ENCODE peak calls at places on chromosomes 5 and 9, in five cellular contexts. Y is K562, H is A549, P is HepG2, K is H1. D is an unnamed sample.

GRCh38 chr5:1485320-1486118 is 38.2 kb downstream of the LPCAT1 start:
- DNase-seq in Y (no peak), H (no peak), P (no peak), K (no peak), D (no peak)

GRCh38 chr9:105413486-105414068 is 34.3 kb upstream of the FSD1L start:
- DNase-seq in Y (peak; percentile 13), H (peak; percentile 58), P (peak; percentile 47), K (no peak), D (peak; percentile 53)

GRCh38 chr5:171523781-171524180 is 104.3 kb downstream of the FGF18 start:
- DNase-seq in Y (no peak), H (no peak), P (no peak), K (no peak), D (no peak)

GRCh38 chr5:149002761-149003689 is 59.8 kb downstream of the SH3TC2 start:
- DNase-seq in Y (no peak), H (peak; percentile 27), P (no peak), K (no peak), D (peak; percentile 75)

GRCh38 chr9:128887049-128887448 is 5.1 kb downstream of the LRRC8A start:
- DNase-seq in Y (no peak), H (no peak), P (no peak), K (no peak), D (no peak)

GRCh38 chr5:41641621-41642020 is 131.2 kb upstream of the PLCXD3 start:
- DNase-seq in Y (no peak), H (peak; percentile 5), P (no peak), K (no peak), D (peak; percentile 16)

GRCh38 chr5:105740242-105740641 is 1930.5 kb downstream of the EFNA5 start:
- DNase-seq in Y (no peak), H (no peak), P (no peak), K (no peak), D (no peak)

GRCh38 chr5:106303911-106304310 is 1366.8 kb downstream of the EFNA5 start:
- DNase-seq in Y (no peak), H (no peak), P (no peak), K (no peak), D (no peak)

GRCh38 chr9:116070256-116070914 is 83.2 kb upstream of the PAPPA start:
- DNase-seq in Y (no peak), H (no peak), P (no peak), K (no peak), D (peak; percentile 4)

GRCh38 chr5:158910782-158911692 is 188.7 kb downstream of the EBF1 start:
- DNase-seq in Y (no peak), H (peak; percentile 6), P (no peak), K (no peak), D (peak; percentile 18)

GRCh38 chr5:9455826-9456434 is 89.9 kb downstream of the SEMA5A start:
- DNase-seq in Y (no peak), H (no peak), P (no peak), K (no peak), D (no peak)

GRCh38 chr5:59042683-59043082 is 459.8 kb downstream of the RAB3C start:
- DNase-seq in Y (no peak), H (no peak), P (no peak), K (no peak), D (no peak)

GRCh38 chr9:76567086-76567485 is 108.1 kb downstream of the GCNT1 start:
- DNase-seq in Y (no peak), H (no peak), P (no peak), K (no peak), D (no peak)

GRCh38 chr5:10333154-10334006 is 20.1 kb upstream of the MARCHF6 start:
- DNase-seq in Y (no peak), H (peak; percentile 29), P (no peak), K (peak; percentile 77), D (peak; percentile 26)

DNA sequence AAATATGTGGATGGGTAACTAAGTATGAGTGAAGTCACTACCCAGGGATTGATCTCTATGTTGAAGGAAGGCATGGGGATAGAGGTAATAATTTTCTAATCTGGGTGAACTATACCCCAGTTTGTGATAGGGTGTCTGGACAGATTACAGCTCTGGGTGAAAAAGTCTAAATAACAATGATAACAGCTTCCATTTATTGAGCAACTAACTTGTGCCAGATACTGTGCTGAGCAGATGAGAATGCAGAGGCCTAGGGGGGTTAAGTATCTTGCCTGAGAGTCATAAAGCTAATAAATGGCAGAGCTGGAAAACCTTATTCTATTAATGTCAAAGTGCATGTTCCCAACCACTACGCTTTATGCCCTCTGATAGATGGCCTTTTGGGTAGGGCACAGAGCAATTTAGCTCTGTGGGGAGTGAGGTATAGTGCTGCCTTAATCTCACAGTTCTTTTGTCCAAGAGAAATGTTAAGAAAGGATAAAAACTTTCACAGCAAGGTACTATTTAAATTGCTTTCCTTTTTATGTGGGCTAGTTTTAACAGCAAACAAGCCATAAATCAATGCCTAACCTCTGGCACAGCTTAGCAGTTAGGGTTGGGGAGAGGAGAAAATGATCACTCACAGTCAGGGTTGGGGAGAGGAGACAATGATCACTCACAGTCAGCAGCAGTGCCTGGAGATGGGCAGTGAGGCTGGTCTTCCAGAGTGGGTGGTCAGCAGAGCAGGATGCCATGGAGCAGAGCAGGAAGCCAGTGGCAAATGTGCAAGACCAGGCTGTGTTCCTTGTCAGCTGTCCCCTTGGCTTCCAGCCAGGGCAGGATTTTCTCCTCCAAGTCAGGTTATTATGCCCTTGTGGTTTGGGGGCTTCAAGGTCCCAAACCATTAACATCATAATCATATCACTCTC is 187.0 kb downstream of the CARTPT start:
- DNase-seq in Y (no peak), H (no peak), P (no peak), K (no peak), D (no peak)
- TF ChIP-seq MAFK in Y (no peak), H (no peak), P (no peak), K (no peak), D (no peak)

DNA sequence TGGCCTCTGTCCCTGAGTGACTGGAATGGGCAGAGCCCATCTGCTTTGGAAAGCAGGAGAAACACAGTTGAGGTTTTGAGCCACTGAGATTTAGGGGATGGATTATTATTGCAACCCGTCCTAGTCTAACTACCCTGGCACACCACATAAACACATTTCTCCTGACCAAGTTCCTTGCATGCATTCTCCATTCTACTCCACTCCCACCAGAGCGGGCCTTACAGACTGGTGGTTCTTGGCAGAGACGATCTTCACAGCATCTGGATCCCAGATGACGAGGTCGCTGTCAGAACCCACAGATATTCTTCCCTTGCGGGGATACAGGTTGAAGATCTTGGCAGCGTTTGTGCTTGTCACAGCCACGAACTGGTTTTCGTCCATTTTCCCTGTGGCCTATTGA is 111.0 kb downstream of the DPYSL3 start:
- DNase-seq in Y (no peak), H (no peak), P (no peak), K (no peak), D (no peak)
- TF ChIP-seq MAFK in Y (no peak), H (no peak), P (no peak), K (no peak), D (no peak)

GRCh38 chr5:163354685-163355084 is 82.7 kb upstream of the CCNG1 start:
- DNase-seq in Y (no peak), H (no peak), P (no peak), K (no peak), D (no peak)

GRCh38 chr5:163362806-163363788 is 74.3 kb upstream of the CCNG1 start:
- DNase-seq in Y (no peak), H (no peak), P (no peak), K (no peak), D (no peak)

GRCh38 chr5:163357636-163358035 is 79.8 kb upstream of the CCNG1 start:
- DNase-seq in Y (no peak), H (no peak), P (no peak), K (no peak), D (no peak)

GRCh38 chr5:163360681-163361080 is 76.7 kb upstream of the CCNG1 start:
- DNase-seq in Y (no peak), H (no peak), P (no peak), K (no peak), D (no peak)
- TF ChIP-seq MAFK in Y (no peak), H (no peak), P (no peak), K (no peak), D (no peak)

DNA sequence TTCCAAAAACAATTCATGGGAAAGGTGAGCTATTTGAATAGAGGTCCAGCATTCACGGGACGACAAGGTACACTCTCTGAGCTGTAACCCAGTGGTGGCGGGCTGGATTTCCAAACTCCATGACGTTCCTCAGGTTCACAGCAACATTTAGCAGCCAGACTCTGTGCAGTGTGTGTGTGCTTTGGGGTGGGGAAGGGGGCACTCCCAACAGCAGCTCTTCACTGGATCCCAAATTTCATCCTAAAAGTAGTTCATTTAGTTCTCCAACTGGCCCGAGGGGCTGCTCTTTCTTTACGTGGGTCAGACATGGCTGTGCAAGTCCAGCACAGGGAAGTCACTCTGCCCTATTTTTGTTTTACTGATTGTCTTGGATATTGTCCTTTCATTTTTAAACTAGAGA is 98.0 kb upstream of the IRX2 start:
- DNase-seq in Y (no peak), H (no peak), P (no peak), K (no peak), D (no peak)
- TF ChIP-seq MAFK in Y (no peak), H (no peak), P (no peak), K (no peak), D (no peak)

GRCh38 chr5:71922584-71923106 is 184.6 kb upstream of the MAP1B start:
- DNase-seq in Y (no peak), H (peak; percentile 89), P (peak; percentile 3), K (no peak), D (peak; percentile 64)
- TF ChIP-seq MAFK in Y (no peak), H (peak; percentile 17), P (no peak), K (no peak), D (no peak)

DNA sequence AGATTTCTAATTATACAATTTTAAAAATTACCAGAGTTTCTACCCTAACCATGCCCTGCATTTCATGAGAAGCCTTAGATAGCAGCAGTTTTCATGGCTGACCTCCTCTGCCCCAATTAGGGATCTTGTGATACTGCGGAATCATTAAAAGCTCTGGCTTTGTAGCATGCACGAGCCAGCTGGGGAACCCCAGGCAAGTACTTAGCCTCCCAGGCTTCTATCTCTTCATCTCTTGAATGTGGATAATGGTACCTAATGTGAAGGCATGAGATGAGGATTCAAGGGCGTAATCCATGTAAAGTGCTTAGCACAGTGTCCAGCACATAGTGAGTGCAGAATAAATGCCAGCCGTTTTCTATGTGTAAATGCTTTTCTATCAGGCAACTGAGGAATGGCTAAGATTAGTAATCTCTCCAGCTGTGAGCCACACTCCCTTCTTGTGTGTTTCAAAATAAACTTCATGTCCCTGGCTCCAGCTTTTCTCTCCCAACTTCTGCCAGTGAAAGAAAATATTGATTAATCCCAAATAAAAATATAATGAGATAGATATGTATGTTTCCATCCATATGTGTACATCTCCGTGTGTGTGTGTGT is 88.4 kb downstream of the APBA1 start:
- DNase-seq in Y (no peak), H (no peak), P (no peak), K (no peak), D (no peak)
- TF ChIP-seq MAFK in Y (no peak), H (no peak), P (no peak), K (no peak), D (no peak)

GRCh38 chr9:89483592-89484474 is 14.1 kb downstream of the SEMA4D start:
- DNase-seq in Y (no peak), H (no peak), P (no peak), K (no peak), D (no peak)
- TF ChIP-seq MAFK in Y (no peak), H (no peak), P (no peak), K (no peak), D (no peak)

GRCh38 chr5:170211575-170212334 is 21.0 kb upstream of the C5orf58 start:
- DNase-seq in Y (no peak), H (peak; percentile 19), P (no peak), K (no peak), D (no peak)
- TF ChIP-seq MAFK in Y (no peak), H (no peak), P (no peak), K (no peak), D (no peak)